ENCODE peak calls at places on chromosome 4, in five cellular contexts. H is neuronal stem cell, T is amniotic stem cell, B is SIG-M5, G is NCI-H1436. D is an unnamed sample.

GRCh38 chr4:120682981-120683380 is 239.5 kb downstream of the PRDM5 start:
- DNase-seq in H (no peak), T (no peak), B (no peak), G (no peak), D (no peak)

GRCh38 chr4:118817178-118817930 is 18.6 kb downstream of the SEC24D start:
- DNase-seq in H (no peak), T (no peak), B (no peak), G (no peak), D (no peak)

GRCh38 chr4:113820164-113820563 is 58.6 kb upstream of the CAMK2D start:
- DNase-seq in H (no peak), T (no peak), B (no peak), G (no peak), D (no peak)

GRCh38 chr4:106869551-106869950 is 166.6 kb downstream of the DKK2 start:
- DNase-seq in H (no peak), T (no peak), B (no peak), G (no peak), D (no peak)

GRCh38 chr4:38787693-38788092 is 4.9 kb upstream of the TLR10 start:
- DNase-seq in H (no peak), T (no peak), B (no peak), G (no peak), D (no peak)

GRCh38 chr4:83535520-83535944 is 376 bp upstream of the GPAT3 start:
- DNase-seq in H (peak), T (no peak), B (no peak), G (peak), D (no peak)

GRCh38 chr4:172153694-172154093 is 340.5 kb downstream of the GALNTL6 start:
- DNase-seq in H (peak), T (no peak), B (no peak), G (no peak), D (no peak)

GRCh38 chr4:4386736-4387392 is at the start of gene NSG1:
- DNase-seq in H (peak), T (no peak), B (no peak), G (no peak), D (no peak)

GRCh38 chr4:139167774-139168444 is 9.1 kb downstream of the ELF2 start:
- DNase-seq in H (no peak), T (no peak), B (peak), G (no peak), D (peak)

GRCh38 chr4:37383579-37384229 is 139.2 kb downstream of the NWD2 start:
- DNase-seq in H (peak), T (no peak), B (no peak), G (no peak), D (no peak)

GRCh38 chr4:176845636-176846035 is 52.9 kb upstream of the VEGFC start:
- DNase-seq in H (no peak), T (no peak), B (no peak), G (no peak), D (no peak)

GRCh38 chr4:165986956-165987698 is 114.1 kb downstream of the TLL1 start:
- DNase-seq in H (no peak), T (no peak), B (no peak), G (no peak), D (no peak)

GRCh38 chr4:85393201-85393600 is 81.7 kb upstream of the ARHGAP24 start:
- DNase-seq in H (no peak), T (no peak), B (no peak), G (no peak), D (no peak)

GRCh38 chr4:108210989-108211725 is 42.4 kb upstream of the LEF1 start:
- DNase-seq in H (no peak), T (no peak), B (no peak), G (no peak), D (no peak)

GRCh38 chr4:116005806-116006088 is 892.3 kb upstream of the NDST4 start:
- DNase-seq in H (no peak), T (no peak), B (no peak), G (no peak), D (no peak)

GRCh38 chr4:150297861-150298474 is 219.7 kb downstream of the DCLK2 start:
- DNase-seq in H (peak), T (peak), B (no peak), G (peak), D (peak)

D was measured in GF-D8.